ENCODE peak calls at places on chromosomes 7 and 10, in eight cellular contexts. T is A549, W is HCT116, O is ovary, R is spleen, D is testis, U is IMR-90, Q is lower leg skin. J is an unnamed sample.

GRCh38 chr7:130361681-130362080 is 17.1 kb downstream of the CPA5 start:
- DNase-seq in T (no peak), W (no peak), O (no peak), R (no peak), D (no peak), U (no peak), Q (no peak), J (no peak)

GRCh38 chr10:10869592-10869991 is 148.1 kb upstream of the CELF2 start:
- DNase-seq in T (no peak), W (no peak), O (no peak), R (no peak), D (no peak), U (peak), Q (no peak), J (no peak)

GRCh38 chr7:54664235-54665228 is 94.5 kb downstream of the SEC61G start:
- DNase-seq in T (peak), W (no peak), O (peak), R (no peak), D (peak), U (peak), Q (no peak), J (peak)

GRCh38 chr10:129309565-129309964 is 157.5 kb upstream of the MGMT start:
- DNase-seq in T (no peak), W (no peak), O (no peak), R (no peak), D (no peak), U (no peak), Q (no peak), J (no peak)

GRCh38 chr7:25029075-25029474 is 49.1 kb upstream of the OSBPL3 start:
- DNase-seq in T (no peak), W (no peak), O (no peak), R (peak), D (no peak), U (no peak), Q (no peak), J (no peak)

GRCh38 chr7:82007315-82007714 is 237.5 kb upstream of the HGF start:
- DNase-seq in T (no peak), W (no peak), O (no peak), R (no peak), D (no peak), U (no peak), Q (no peak), J (no peak)

GRCh38 chr7:4819450-4820404 is 42.1 kb downstream of the PAPOLB start:
- DNase-seq in T (no peak), W (no peak), O (no peak), R (peak), D (no peak), U (no peak), Q (no peak), J (no peak)

GRCh38 chr10:77856566-77856965 is 70.0 kb downstream of the DLG5 start:
- DNase-seq in T (no peak), W (no peak), O (no peak), R (peak), D (no peak), U (no peak), Q (no peak), J (no peak)

GRCh38 chr7:129644634-129645230 is 33.2 kb downstream of the NRF1 start:
- DNase-seq in T (peak), W (peak), O (no peak), R (no peak), D (no peak), U (peak), Q (no peak), J (no peak)

GRCh38 chr10:5632430-5632829 is 34.0 kb downstream of the ASB13 start:
- DNase-seq in T (peak), W (no peak), O (no peak), R (no peak), D (no peak), U (no peak), Q (peak), J (peak)
- TF ChIP-seq POLR2A in T (no peak), W (no peak), O (no peak), R (no peak), D (no peak), U (no peak), Q (no peak), J (no peak)

DNA sequence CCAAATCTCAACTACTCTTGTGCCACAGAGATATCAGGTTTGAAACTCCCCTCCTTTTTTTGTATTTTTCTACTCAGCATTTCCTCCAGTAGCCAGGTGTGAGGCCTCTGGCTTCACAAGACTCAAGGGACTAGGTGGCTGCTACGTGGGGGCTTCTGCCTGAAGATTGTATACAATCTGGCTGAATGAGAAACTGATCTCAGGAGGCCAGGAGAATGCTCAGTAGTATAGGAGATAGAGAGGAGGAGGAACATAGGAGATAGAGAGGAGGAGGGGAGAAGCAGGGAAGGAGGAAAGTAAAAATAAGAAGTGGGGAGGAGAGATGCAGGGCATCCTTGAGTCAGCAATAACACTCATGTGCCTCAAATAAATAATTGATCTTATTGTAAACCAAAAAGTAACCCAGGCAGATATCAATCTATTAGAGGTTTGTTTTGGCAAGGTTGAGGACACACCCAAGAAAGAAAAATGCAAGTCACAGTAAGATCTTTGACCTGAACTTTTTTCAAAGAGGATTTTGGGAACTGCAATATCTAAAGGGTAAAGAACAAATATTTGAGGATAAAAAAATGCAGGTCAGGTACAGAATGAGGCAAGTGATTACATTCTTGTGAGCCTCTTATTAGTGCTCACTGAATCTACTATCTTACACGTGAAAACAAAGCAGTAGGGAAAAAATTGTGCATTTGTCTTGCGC is 36.8 kb downstream of the AKR1C8 start:
- DNase-seq in T (peak), W (no peak), O (no peak), R (no peak), D (no peak), U (no peak), Q (no peak), J (no peak)
- H3K4me3 ChIP-seq in T (peak), W (no peak), O (no peak), R (no peak), D (no peak), U (no peak), Q (no peak), J (no peak)

GRCh38 chr7:152876749-152877148 is 117.2 kb downstream of the ACTR3B start:
- DNase-seq in T (no peak), W (no peak), O (no peak), R (no peak), D (no peak), U (no peak), Q (no peak), J (no peak)
- TF ChIP-seq POLR2A in T (no peak), W (no peak), O (no peak), R (no peak), D (no peak), U (no peak), Q (no peak), J (no peak)

GRCh38 chr7:74461970-74462706 is 8.4 kb downstream of the GTF2IRD1 start:
- DNase-seq in T (no peak), W (no peak), O (no peak), R (no peak), D (no peak), U (no peak), Q (no peak), J (no peak)

GRCh38 chr7:74464931-74465906 is 11.5 kb downstream of the GTF2IRD1 start:
- DNase-seq in T (no peak), W (no peak), O (no peak), R (no peak), D (no peak), U (no peak), Q (no peak), J (peak)

GRCh38 chr7:74467876-74468275 is 14.2 kb downstream of the GTF2IRD1 start:
- DNase-seq in T (no peak), W (no peak), O (no peak), R (no peak), D (no peak), U (no peak), Q (no peak), J (no peak)

GRCh38 chr7:74466196-74466813 is 12.6 kb downstream of the GTF2IRD1 start:
- DNase-seq in T (no peak), W (no peak), O (no peak), R (no peak), D (peak), U (no peak), Q (no peak), J (peak)

GRCh38 chr7:74462707-74463100 is 9.0 kb downstream of the GTF2IRD1 start:
- DNase-seq in T (no peak), W (no peak), O (no peak), R (no peak), D (no peak), U (no peak), Q (no peak), J (no peak)
- H3K4me3 ChIP-seq in T (no peak), W (no peak), O (no peak), R (no peak), D (no peak), U (no peak), Q (no peak), J (no peak)

GRCh38 chr10:91163709-91164474 is 56.6 kb upstream of the PCGF5 start:
- DNase-seq in T (peak), W (peak), O (peak), R (peak), D (peak), U (peak), Q (peak), J (peak)
- TF ChIP-seq POLR2A in T (no peak), W (no peak), O (peak), R (no peak), D (no peak), U (peak), Q (no peak), J (no peak)

GRCh38 chr10:13349776-13350274 is 1.7 kb upstream of the SEPHS1 start:
- DNase-seq in T (no peak), W (no peak), O (peak), R (peak), D (peak), U (peak), Q (no peak), J (peak)
- H3K4me3 ChIP-seq in T (peak), W (peak), O (peak), R (peak), D (peak), U (peak), Q (peak), J (peak)

GRCh38 chr10:100803908-100804307 is 58.5 kb downstream of the PAX2 start:
- DNase-seq in T (no peak), W (no peak), O (no peak), R (no peak), D (no peak), U (no peak), Q (no peak), J (no peak)

GRCh38 chr10:100807241-100808050 is 62.1 kb downstream of the PAX2 start:
- DNase-seq in T (no peak), W (no peak), O (no peak), R (peak), D (no peak), U (no peak), Q (no peak), J (no peak)

GRCh38 chr10:100803481-100803880 is 58.1 kb downstream of the PAX2 start:
- DNase-seq in T (no peak), W (no peak), O (no peak), R (no peak), D (no peak), U (no peak), Q (no peak), J (no peak)

GRCh38 chr10:100806356-100806645 is 60.9 kb downstream of the PAX2 start:
- DNase-seq in T (no peak), W (no peak), O (peak), R (peak), D (no peak), U (no peak), Q (no peak), J (no peak)

DNA sequence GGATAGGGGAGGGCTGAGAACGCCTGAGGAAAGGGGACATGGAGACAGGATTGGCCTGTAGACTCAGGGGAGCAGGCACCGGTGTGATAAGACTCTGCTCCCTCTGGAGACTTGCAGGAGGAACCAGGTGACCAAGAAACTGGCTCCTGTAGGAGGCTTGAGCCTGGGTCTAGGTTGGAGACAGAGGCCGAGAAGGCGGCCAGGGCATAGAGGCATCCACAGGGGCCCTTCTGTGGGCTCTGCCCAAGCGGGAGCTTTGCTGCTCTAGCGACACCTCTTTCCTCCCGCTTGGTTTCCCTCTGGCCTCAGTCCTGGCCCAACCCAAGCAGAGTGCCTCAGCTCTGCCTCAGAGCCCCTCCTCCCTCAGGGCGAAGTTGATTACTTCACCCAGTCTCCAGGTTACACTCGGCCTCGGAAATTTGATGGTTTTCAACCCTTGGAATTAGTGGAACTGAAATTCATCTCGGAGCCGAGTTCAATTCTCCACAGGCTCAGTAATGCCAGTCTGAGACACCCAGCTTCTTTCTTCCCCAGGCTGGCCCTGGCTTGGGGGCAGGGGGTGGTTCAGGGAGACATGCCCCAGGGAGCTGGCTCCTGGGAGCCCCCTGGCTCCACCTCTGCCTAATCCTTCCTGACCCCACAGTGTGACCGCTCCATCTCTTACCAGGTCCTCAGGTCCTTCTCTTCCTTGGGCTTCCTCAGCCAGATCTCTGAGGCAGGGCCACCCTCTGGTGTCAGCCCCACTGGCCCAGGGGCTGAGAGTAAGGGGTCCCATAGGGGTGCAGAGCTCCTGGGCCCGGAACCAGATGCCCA is 60.4 kb downstream of the PAX2 start:
- DNase-seq in T (no peak), W (no peak), O (peak), R (no peak), D (no peak), U (no peak), Q (no peak), J (no peak)
- TF ChIP-seq POLR2A in T (no peak), W (no peak), O (no peak), R (no peak), D (no peak), U (no peak), Q (no peak), J (no peak)

GRCh38 chr10:32951111-32951510 is 6.9 kb downstream of the ITGB1 start:
- DNase-seq in T (peak), W (no peak), O (no peak), R (no peak), D (no peak), U (no peak), Q (no peak), J (no peak)
- H3K4me3 ChIP-seq in T (peak), W (no peak), O (no peak), R (no peak), D (no peak), U (peak), Q (no peak), J (no peak)

DNA sequence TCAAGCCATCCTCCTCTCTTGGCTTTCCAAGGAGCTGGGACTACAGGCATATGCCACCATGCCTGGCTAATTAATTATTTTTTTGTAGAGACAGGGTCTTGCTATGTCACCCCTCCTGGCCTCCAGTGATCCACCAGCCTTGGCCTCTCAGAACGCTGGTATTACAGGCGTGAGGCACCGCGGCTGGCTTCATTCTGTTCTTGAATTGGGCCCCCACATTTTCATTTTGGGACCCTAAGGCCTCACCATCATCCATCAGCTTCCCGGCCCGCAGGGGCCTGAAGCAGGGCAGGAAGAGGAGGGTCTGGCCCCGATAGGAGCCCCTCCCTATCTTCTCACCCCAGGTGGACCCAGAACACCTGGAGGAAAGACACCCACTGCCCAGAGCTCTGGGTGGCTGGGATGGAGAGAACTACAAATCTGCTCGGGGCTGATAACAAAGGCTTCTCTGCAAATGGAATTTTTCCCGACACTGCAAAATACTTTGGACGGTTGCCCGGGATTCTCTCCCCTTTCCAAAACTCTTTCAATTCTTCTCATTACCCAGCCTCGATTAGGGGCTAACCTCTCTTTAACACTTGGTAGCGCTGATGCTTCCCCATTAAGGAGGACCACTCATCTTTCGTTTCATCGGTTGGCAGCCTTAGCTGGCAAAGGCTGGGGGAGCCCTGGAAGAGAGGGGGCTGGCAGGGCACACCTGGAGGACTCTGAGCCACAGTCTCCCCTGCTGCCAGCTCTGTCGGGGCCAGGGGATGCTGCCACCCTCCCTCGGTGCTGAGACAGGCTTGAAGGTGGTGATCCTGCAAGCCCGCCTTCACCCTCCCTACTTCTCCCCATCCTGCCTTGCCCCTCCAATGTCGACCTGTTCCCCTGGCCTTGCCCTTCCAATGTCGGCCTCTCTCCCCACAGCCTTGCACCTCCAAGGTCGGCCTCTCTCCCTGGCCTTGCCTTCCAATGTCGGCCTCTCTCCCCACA is 81.0 kb upstream of the GNA12 start:
- DNase-seq in T (no peak), W (no peak), O (peak), R (peak), D (peak), U (no peak), Q (no peak), J (no peak)
- TF ChIP-seq POLR2A in T (no peak), W (no peak), O (no peak), R (no peak), D (no peak), U (no peak), Q (no peak), J (no peak)

J was measured in thyroid gland.